ENCODE peak calls at places on chromosomes 16 and 17, in nine cellular contexts. Q, T, M, L, U, E, X, B and H are unnamed samples.

GRCh38 chr16:55039931-55040330 is 109.3 kb downstream of the IRX5 start:
- DNase-seq in Q (no peak), T (no peak), M (no peak), L (no peak), U (no peak), E (no peak), X (no peak), B (no peak), H (no peak)

GRCh38 chr17:35171834-35172233 is 22.4 kb downstream of the SLC35G3 start:
- DNase-seq in Q (no peak), T (no peak), M (no peak), L (no peak), U (no peak), E (no peak), X (no peak), B (no peak), H (peak; percentile 20)

GRCh38 chr16:69179255-69180010 is 7.5 kb upstream of the SNTB2 start:
- DNase-seq in Q (no peak), T (no peak), M (peak; percentile 89), L (peak; percentile 57), U (no peak), E (peak; percentile 80), X (no peak), B (no peak), H (no peak)

GRCh38 chr17:2649191-2649590 is 55.7 kb downstream of the PAFAH1B1 start:
- DNase-seq in Q (no peak), T (no peak), M (no peak), L (no peak), U (no peak), E (no peak), X (no peak), B (no peak), H (no peak)

GRCh38 chr17:17497065-17497844 is 1.1 kb upstream of the RASD1 start:
- DNase-seq in Q (no peak), T (no peak), M (no peak), L (no peak), U (no peak), E (no peak), X (no peak), B (no peak), H (no peak)

GRCh38 chr17:58415371-58416055 is 1.8 kb downstream of the RNF43 start:
- DNase-seq in Q (no peak), T (peak; percentile 52), M (no peak), L (no peak), U (no peak), E (no peak), X (peak; percentile 23), B (no peak), H (no peak)

GRCh38 chr16:59880626-59881025 is 1146.5 kb upstream of the GOT2 start:
- DNase-seq in Q (no peak), T (no peak), M (no peak), L (no peak), U (no peak), E (no peak), X (no peak), B (no peak), H (no peak)

GRCh38 chr16:49834496-49835009 is 21.4 kb downstream of the ZNF423 start:
- DNase-seq in Q (no peak), T (peak; percentile 72), M (no peak), L (peak; percentile 88), U (no peak), E (no peak), X (no peak), B (no peak), H (no peak)

GRCh38 chr17:14873540-14873939 is 391.6 kb downstream of the PMP22 start:
- DNase-seq in Q (no peak), T (no peak), M (no peak), L (no peak), U (no peak), E (no peak), X (no peak), B (no peak), H (no peak)

GRCh38 chr17:1736348-1737281 is 6.1 kb upstream of the SERPINF2 start:
- DNase-seq in Q (no peak), T (no peak), M (no peak), L (no peak), U (no peak), E (peak; percentile 22), X (no peak), B (peak; percentile 75), H (no peak)

GRCh38 chr17:7511108-7511507 is 26.9 kb downstream of the POLR2A start:
- DNase-seq in Q (no peak), T (no peak), M (no peak), L (no peak), U (no peak), E (no peak), X (no peak), B (no peak), H (no peak)